ENCODE peak calls at places on chromosomes 1 and 21, in eight cellular contexts. J is body of pancreas; T is HuH-7.5; Y is stimulated activated CD8-positive, alpha-beta memory T cell treated with anti-CD3 and anti-CD28 coated beads, Interleukin-15, amount 100 ng/mL, for 1 hour; X is neural crest cell; Z is spleen; N is EH; F is mesenchymal stem cell. Q is an unnamed sample.
A peak's percentile ranks its signal among the peaks of the same experiment; 100 is the strongest.

GRCh38 chr1:52926864-52927218 is 235 bp upstream of the SCP2 start:
- DNase-seq in Y (no peak), J (no peak), T (no peak), Z (no peak), X (no peak), N (no peak), F (no peak), Q (no peak)

GRCh38 chr21:41477641-41478318 is 30.2 kb downstream of the TMPRSS2 start:
- DNase-seq in F (no peak), T (no peak), J (peak; percentile 83), Y (no peak), N (no peak), Z (peak; percentile 41), X (peak; percentile 22), Q (peak; percentile 27)

GRCh38 chr1:96863449-96863848 is 141.9 kb downstream of the PTBP2 start:
- DNase-seq in T (no peak), Y (no peak), J (no peak), Z (no peak), F (peak; percentile 63), N (no peak), X (no peak), Q (no peak)

GRCh38 chr1:47871799-47872353 is 125.3 kb downstream of the TRABD2B start:
- DNase-seq in N (no peak), X (no peak), J (peak; percentile 19), F (no peak), Z (no peak), Y (no peak), T (no peak), Q (peak; percentile 86)

GRCh38 chr1:100927276-100927675 is 31.4 kb downstream of the SLC30A7 start:
- DNase-seq in X (no peak), N (no peak), T (no peak), Z (no peak), F (no peak), J (no peak), Y (no peak), Q (no peak)

GRCh38 chr1:209207126-209207700 is 376.3 kb upstream of the CAMK1G start:
- DNase-seq in F (no peak), J (no peak), Z (no peak), N (no peak), T (no peak), Y (no peak), X (no peak), Q (no peak)

GRCh38 chr1:53373246-53373645 is 45.4 kb upstream of the LRP8 start:
- DNase-seq in F (no peak), T (no peak), X (no peak), Z (peak; percentile 35), J (no peak), N (no peak), Y (no peak), Q (no peak)

GRCh38 chr1:13593511-13594131 is 10.0 kb downstream of the PDPN start:
- DNase-seq in J (peak; percentile 32), N (no peak), Y (no peak), F (peak; percentile 96), Z (no peak), X (no peak), T (no peak), Q (peak; percentile 43)

Q was measured in mammary epithelial cell.